ENCODE peak calls at places on chromosomes 12 and 14, in eight cellular contexts. X, L, E, P, H, W, C and R are unnamed samples.

GRCh38 chr14:75226755-75227544 is 50.5 kb upstream of the TMED10 start:
- DNase-seq in H (no peak), P (no peak), E (no peak), X (no peak), L (no peak), W (no peak), C (no peak), R (no peak)

GRCh38 chr12:58656254-58657009 is 263.9 kb downstream of the LRIG3 start:
- DNase-seq in L (no peak), W (no peak), E (no peak), H (no peak), C (no peak), P (no peak), X (no peak), R (peak)

GRCh38 chr14:94406910-94407309 is 18.5 kb upstream of the SERPINA1 start:
- DNase-seq in P (no peak), L (no peak), X (no peak), H (no peak), C (no peak), W (no peak), E (no peak), R (no peak)

GRCh38 chr12:120751389-120751788 is 25.8 kb downstream of the ACADS start:
- DNase-seq in L (no peak), H (no peak), C (no peak), W (no peak), E (no peak), X (no peak), P (no peak), R (no peak)

GRCh38 chr14:23638414-23639047 is 2.4 kb downstream of the DHRS2 start:
- DNase-seq in E (no peak), X (no peak), H (no peak), P (no peak), W (no peak), C (no peak), L (no peak), R (no peak)

GRCh38 chr14:58746261-58746660 is 108.5 kb downstream of the DACT1 start:
- DNase-seq in H (peak), W (no peak), C (no peak), E (no peak), P (no peak), X (no peak), L (no peak), R (no peak)

GRCh38 chr12:3252416-3252815 is 175.2 kb downstream of the TSPAN9 start:
- DNase-seq in X (peak), P (peak), H (no peak), C (no peak), E (no peak), L (peak), W (no peak), R (peak)

GRCh38 chr14:69263364-69263763 is 3.4 kb downstream of the GALNT16 start:
- DNase-seq in W (no peak), L (peak), E (no peak), H (no peak), C (no peak), P (peak), X (no peak), R (peak)

GRCh38 chr12:14828896-14829295 is 14.4 kb downstream of the ART4 start:
- DNase-seq in P (no peak), X (no peak), W (no peak), H (no peak), C (no peak), E (no peak), L (no peak), R (no peak)

GRCh38 chr12:121226399-121226798 is 16.5 kb downstream of the P2RX4 start:
- DNase-seq in C (no peak), W (no peak), H (no peak), E (no peak), P (no peak), L (no peak), X (no peak), R (no peak)

GRCh38 chr14:53519137-53519536 is 366.0 kb upstream of the DDHD1 start:
- DNase-seq in E (no peak), P (no peak), H (no peak), X (no peak), C (no peak), W (no peak), L (no peak), R (no peak)

GRCh38 chr12:118544569-118544968 is 168.2 kb downstream of the SUDS3 start:
- DNase-seq in P (no peak), W (no peak), X (no peak), L (no peak), E (no peak), C (no peak), H (peak), R (no peak)

GRCh38 chr14:87944987-87945604 is 47.9 kb downstream of the GALC start:
- DNase-seq in H (peak), L (no peak), C (no peak), X (no peak), W (no peak), E (no peak), P (no peak), R (no peak)

GRCh38 chr12:106226884-106227640 is 20.8 kb downstream of the CKAP4 start:
- DNase-seq in H (peak), L (peak), X (no peak), W (no peak), E (no peak), P (no peak), C (peak), R (no peak)

GRCh38 chr12:77032406-77032805 is 33.0 kb downstream of the E2F7 start:
- DNase-seq in P (no peak), E (no peak), H (no peak), C (peak), X (no peak), W (no peak), L (no peak), R (no peak)

GRCh38 chr12:105672576-105672975 is 342.1 kb downstream of the C12orf75 start:
- DNase-seq in E (no peak), X (no peak), W (no peak), C (no peak), L (peak), H (no peak), P (peak), R (peak)

GRCh38 chr12:54360717-54361456 is 3.4 kb downstream of the GPR84 start:
- DNase-seq in H (peak), P (peak), X (peak), E (peak), C (peak), L (peak), W (peak), R (peak)

GRCh38 chr12:115638753-115639666 is 638.5 kb downstream of the MED13L start:
- DNase-seq in C (no peak), X (no peak), W (no peak), P (no peak), E (no peak), H (no peak), L (no peak), R (no peak)

GRCh38 chr14:77076118-77076631 is 21.9 kb upstream of the CIPC start:
- DNase-seq in E (no peak), C (no peak), H (no peak), P (peak), X (no peak), W (no peak), L (peak), R (peak)

GRCh38 chr12:15495742-15496141 is 173.4 kb downstream of the PTPRO start:
- DNase-seq in P (no peak), E (no peak), L (no peak), C (no peak), W (no peak), H (no peak), X (no peak), R (no peak)

GRCh38 chr12:11687538-11687937 is 38.1 kb downstream of the ETV6 start:
- DNase-seq in W (no peak), E (no peak), X (no peak), H (no peak), P (no peak), L (no peak), C (no peak), R (no peak)

GRCh38 chr14:23076785-23077408 is 18.0 kb downstream of the ACIN1 start:
- DNase-seq in H (no peak), L (no peak), X (no peak), E (no peak), W (no peak), P (no peak), C (peak), R (no peak)

GRCh38 chr12:124917135-124917840 is 2.8 kb upstream of the UBC start:
- DNase-seq in L (peak), C (peak), X (peak), H (peak), P (peak), W (peak), E (peak), R (peak)

GRCh38 chr14:104436741-104437701 is 142.5 kb upstream of the C14orf180 start:
- DNase-seq in E (no peak), W (no peak), L (no peak), X (no peak), C (no peak), H (no peak), P (no peak), R (peak)

GRCh38 chr14:22515961-22516360 is 73.1 kb downstream of the DAD1 start:
- DNase-seq in H (no peak), W (no peak), P (no peak), E (no peak), C (no peak), L (no peak), X (no peak), R (no peak)

DNA sequence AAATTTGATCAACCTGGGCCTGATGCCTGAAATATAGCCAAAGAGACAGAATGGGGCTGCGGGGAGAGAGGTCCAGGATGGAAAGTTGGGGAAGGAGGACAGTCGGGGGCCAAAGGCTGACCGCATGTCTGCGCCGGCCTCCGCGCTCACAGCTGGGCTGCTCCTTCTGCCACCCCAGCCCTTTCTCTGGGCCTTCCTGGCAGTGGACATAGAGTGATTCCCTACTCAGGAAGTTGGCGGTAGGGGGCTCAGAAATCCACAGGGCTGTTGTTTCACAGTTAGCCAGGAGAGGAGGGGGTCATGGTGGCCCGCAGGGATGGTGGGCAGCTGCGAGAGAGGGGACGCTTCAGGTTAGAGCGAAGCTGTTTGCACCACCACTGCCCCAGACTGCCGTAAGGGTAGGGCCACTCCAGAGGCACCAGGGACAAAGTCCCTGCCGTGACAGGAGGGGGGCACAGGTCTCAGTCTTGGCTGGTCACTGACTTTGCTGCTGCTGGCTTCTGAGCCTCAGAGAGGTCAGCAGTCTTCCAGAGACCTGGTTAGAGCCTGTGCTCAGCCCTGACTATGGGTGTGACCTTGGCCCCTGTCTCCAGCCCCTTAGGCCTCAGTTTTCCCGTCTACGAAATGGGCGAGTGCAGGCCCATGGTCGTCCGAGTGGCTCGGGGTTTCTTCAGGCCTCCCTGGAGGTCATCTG is 15.0 kb downstream of the MEG3 start:
- DNase-seq in L (no peak), C (no peak), E (no peak), X (no peak), H (no peak), P (no peak), W (no peak), R (no peak)
- H3K27ac ChIP-seq in L (peak), C (no peak), E (no peak), X (no peak), H (no peak), P (no peak), W (no peak), R (no peak)

DNA sequence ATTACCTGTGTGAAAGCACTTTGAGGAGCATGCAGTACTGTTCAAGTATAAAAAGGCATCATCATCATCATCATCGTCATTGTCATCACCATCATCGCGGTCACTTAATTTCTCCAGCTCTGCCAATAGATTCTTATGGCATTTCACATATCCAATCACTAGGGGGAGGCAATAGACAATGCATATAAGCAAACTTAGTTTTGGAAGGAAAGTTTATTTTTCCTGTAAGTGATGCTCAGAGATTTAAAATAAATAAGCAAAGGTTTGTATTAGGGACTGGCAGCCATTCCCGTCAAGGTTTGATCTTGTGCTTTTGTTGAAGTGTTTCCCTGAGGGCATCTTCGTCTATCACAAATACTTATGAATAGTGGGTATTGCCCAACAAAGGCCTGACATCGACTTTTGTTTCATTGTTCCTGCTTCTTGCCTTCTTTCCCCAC is 127.4 kb downstream of the KTN1 start:
- DNase-seq in W (no peak), E (no peak), X (no peak), H (no peak), L (no peak), P (no peak), C (peak), R (no peak)
- H3K27ac ChIP-seq in W (no peak), E (no peak), X (no peak), H (no peak), L (no peak), P (no peak), C (no peak), R (no peak)

DNA sequence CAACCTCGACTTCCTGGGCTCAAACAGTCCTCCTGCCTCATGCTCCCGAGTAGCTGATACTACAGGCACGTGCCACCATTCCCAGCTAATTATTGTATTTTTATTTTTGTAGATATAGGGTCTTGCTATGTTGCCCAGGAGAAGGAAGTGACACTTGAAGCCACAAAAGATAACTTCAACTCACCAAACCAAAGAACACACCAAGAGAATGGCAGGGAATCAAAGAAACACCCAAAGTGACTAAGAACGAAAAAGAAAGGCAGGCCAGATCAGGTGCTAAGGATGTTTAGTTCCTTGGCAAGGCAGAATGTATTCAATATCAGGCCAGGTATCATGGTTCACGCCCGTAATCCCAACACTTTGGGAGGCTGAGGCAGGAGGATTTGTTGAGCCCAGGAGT is 10.1 kb upstream of the TPCN1 start:
- DNase-seq in E (no peak), X (no peak), P (no peak), W (no peak), C (no peak), H (no peak), L (no peak), R (no peak)
- H3K27ac ChIP-seq in E (no peak), X (no peak), P (no peak), W (no peak), C (no peak), H (no peak), L (no peak), R (no peak)

GRCh38 chr14:92652413-92653151 is 95.8 kb downstream of the LGMN start:
- DNase-seq in X (no peak), H (no peak), E (peak), L (no peak), P (no peak), W (no peak), C (no peak), R (no peak)
- H3K27ac ChIP-seq in X (no peak), H (no peak), E (peak), L (peak), P (peak), W (peak), C (peak), R (no peak)

GRCh38 chr12:75951399-75952228 is 80.0 kb downstream of the PHLDA1 start:
- DNase-seq in C (no peak), W (no peak), H (no peak), E (no peak), L (no peak), X (no peak), P (no peak), R (no peak)

GRCh38 chr12:75954076-75954475 is 77.5 kb downstream of the PHLDA1 start:
- DNase-seq in X (no peak), L (no peak), W (no peak), H (peak), P (no peak), C (no peak), E (no peak), R (no peak)

GRCh38 chr12:75955251-75955650 is 76.3 kb downstream of the PHLDA1 start:
- DNase-seq in H (no peak), C (no peak), W (no peak), E (no peak), L (no peak), X (no peak), P (no peak), R (no peak)

GRCh38 chr12:75953312-75953906 is 78.2 kb downstream of the PHLDA1 start:
- DNase-seq in H (no peak), E (no peak), L (no peak), W (no peak), X (no peak), C (no peak), P (no peak), R (no peak)

DNA sequence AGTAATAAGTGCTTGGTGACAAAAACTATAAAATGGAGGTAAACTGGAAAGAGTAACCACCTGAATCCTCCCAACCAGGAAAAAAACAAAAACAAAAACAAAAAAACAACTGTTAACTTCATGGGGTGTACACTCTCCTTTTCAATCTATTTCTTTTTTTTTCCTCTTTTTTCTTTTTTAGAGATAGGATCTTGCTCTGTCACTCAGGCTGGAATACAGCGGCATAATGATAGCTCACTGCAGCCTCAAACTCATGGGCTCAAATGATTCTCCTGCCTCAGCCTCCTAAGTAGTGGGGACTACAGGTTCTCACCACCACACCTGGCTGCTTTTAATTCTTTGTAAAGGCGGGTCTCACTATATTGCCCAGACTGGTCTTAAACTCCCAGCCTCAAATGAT is 76.8 kb downstream of the PHLDA1 start:
- DNase-seq in E (no peak), X (no peak), L (no peak), C (no peak), P (no peak), W (no peak), H (no peak), R (no peak)
- H3K27ac ChIP-seq in E (no peak), X (no peak), L (no peak), C (no peak), P (no peak), W (no peak), H (peak), R (no peak)